ENCODE peak calls at places on chromosomes 7 and 10, in seven cellular contexts. One of them, this sample, is unnamed.

GRCh38 chr10:92079003-92079402 is 155.4 kb downstream of the BTAF1 start:
- DNase-seq in esophagus squamous epithelium: no peak
- DNase-seq in cardiac muscle cell: no peak
- DNase-seq in stomach: no peak
- DNase-seq in OCI-LY7: no peak
- DNase-seq in Panc1: no peak
- DNase-seq in BE2C: no peak
- DNase-seq in this sample: no peak

GRCh38 chr7:139854803-139855497 is 25.9 kb downstream of the TBXAS1 start:
- DNase-seq in BE2C: no peak
- DNase-seq in OCI-LY7: no peak
- DNase-seq in esophagus squamous epithelium: no peak
- DNase-seq in Panc1: no peak
- DNase-seq in cardiac muscle cell: no peak
- DNase-seq in stomach: no peak
- DNase-seq in this sample: no peak

GRCh38 chr10:6009159-6009558 is 31.8 kb upstream of the IL15RA start:
- DNase-seq in Panc1: no peak
- DNase-seq in cardiac muscle cell: peak; percentile 96
- DNase-seq in esophagus squamous epithelium: no peak
- DNase-seq in OCI-LY7: no peak
- DNase-seq in BE2C: no peak
- DNase-seq in stomach: no peak
- DNase-seq in this sample: no peak

GRCh38 chr10:122258136-122259074 is 12.7 kb upstream of the BTBD16 start:
- DNase-seq in stomach: no peak
- DNase-seq in cardiac muscle cell: peak; percentile 27
- DNase-seq in BE2C: no peak
- DNase-seq in OCI-LY7: no peak
- DNase-seq in esophagus squamous epithelium: no peak
- DNase-seq in Panc1: no peak
- DNase-seq in this sample: no peak

GRCh38 chr10:46245381-46245900 is 41.4 kb upstream of the ANTXRL start:
- DNase-seq in BE2C: no peak
- DNase-seq in esophagus squamous epithelium: no peak
- DNase-seq in OCI-LY7: no peak
- DNase-seq in cardiac muscle cell: no peak
- DNase-seq in Panc1: no peak
- DNase-seq in stomach: no peak
- DNase-seq in this sample: no peak

GRCh38 chr7:125169088-125169487 is 239.5 kb upstream of the POT1 start:
- DNase-seq in OCI-LY7: no peak
- DNase-seq in BE2C: no peak
- DNase-seq in esophagus squamous epithelium: no peak
- DNase-seq in Panc1: no peak
- DNase-seq in stomach: no peak
- DNase-seq in cardiac muscle cell: no peak
- DNase-seq in this sample: no peak

GRCh38 chr10:110600487-110601101 is 33.1 kb downstream of the SMC3 start:
- DNase-seq in cardiac muscle cell: peak; percentile 77
- DNase-seq in Panc1: peak; percentile 57
- DNase-seq in OCI-LY7: peak; percentile 82
- DNase-seq in BE2C: peak; percentile 54
- DNase-seq in stomach: no peak
- DNase-seq in esophagus squamous epithelium: no peak
- DNase-seq in this sample: peak; percentile 66

GRCh38 chr7:155283565-155284194 is 14.0 kb upstream of the INSIG1 start:
- DNase-seq in stomach: no peak
- DNase-seq in esophagus squamous epithelium: no peak
- DNase-seq in OCI-LY7: no peak
- DNase-seq in cardiac muscle cell: no peak
- DNase-seq in Panc1: no peak
- DNase-seq in BE2C: no peak
- DNase-seq in this sample: peak; percentile 87

GRCh38 chr10:27529010-27529783 is 25.1 kb downstream of the RAB18 start:
- DNase-seq in BE2C: no peak
- DNase-seq in OCI-LY7: no peak
- DNase-seq in cardiac muscle cell: peak; percentile 27
- DNase-seq in stomach: no peak
- DNase-seq in Panc1: no peak
- DNase-seq in esophagus squamous epithelium: no peak
- DNase-seq in this sample: no peak

GRCh38 chr7:97845622-97846203 is 26.5 kb downstream of the ASNS start:
- DNase-seq in BE2C: no peak
- DNase-seq in Panc1: peak; percentile 25
- DNase-seq in esophagus squamous epithelium: no peak
- DNase-seq in OCI-LY7: peak; percentile 38
- DNase-seq in cardiac muscle cell: peak; percentile 40
- DNase-seq in stomach: no peak
- DNase-seq in this sample: peak; percentile 18

GRCh38 chr10:79358811-79359210 is 11.5 kb downstream of the PPIF start:
- DNase-seq in cardiac muscle cell: no peak
- DNase-seq in esophagus squamous epithelium: no peak
- DNase-seq in Panc1: no peak
- DNase-seq in stomach: peak; percentile 68
- DNase-seq in OCI-LY7: no peak
- DNase-seq in BE2C: no peak
- DNase-seq in this sample: no peak

GRCh38 chr7:7696458-7697119 is 21.8 kb downstream of the RPA3 start:
- DNase-seq in BE2C: no peak
- DNase-seq in cardiac muscle cell: no peak
- DNase-seq in esophagus squamous epithelium: no peak
- DNase-seq in Panc1: peak; percentile 79
- DNase-seq in OCI-LY7: no peak
- DNase-seq in stomach: no peak
- DNase-seq in this sample: no peak

GRCh38 chr10:73889014-73889413 is 14.7 kb upstream of the CAMK2G start:
- DNase-seq in cardiac muscle cell: peak; percentile 40
- DNase-seq in BE2C: peak; percentile 46
- DNase-seq in OCI-LY7: no peak
- DNase-seq in Panc1: no peak
- DNase-seq in stomach: peak; percentile 57
- DNase-seq in esophagus squamous epithelium: no peak
- DNase-seq in this sample: no peak

GRCh38 chr10:43679509-43679908 is 30.8 kb upstream of the ZNF32 start:
- DNase-seq in BE2C: no peak
- DNase-seq in OCI-LY7: no peak
- DNase-seq in stomach: peak; percentile 88
- DNase-seq in cardiac muscle cell: peak; percentile 45
- DNase-seq in esophagus squamous epithelium: no peak
- DNase-seq in Panc1: no peak
- DNase-seq in this sample: no peak

GRCh38 chr10:117168135-117168674 is 29.1 kb upstream of the KCNK18 start:
- DNase-seq in OCI-LY7: peak; percentile 13
- DNase-seq in cardiac muscle cell: peak; percentile 60
- DNase-seq in stomach: peak; percentile 68
- DNase-seq in esophagus squamous epithelium: no peak
- DNase-seq in BE2C: peak; percentile 67
- DNase-seq in Panc1: no peak
- DNase-seq in this sample: peak; percentile 10

GRCh38 chr7:82443801-82444219 is 233 bp upstream of the CACNA2D1 start:
- DNase-seq in BE2C: peak; percentile 96
- DNase-seq in cardiac muscle cell: peak; percentile 98
- DNase-seq in OCI-LY7: no peak
- DNase-seq in stomach: peak; percentile 64
- DNase-seq in esophagus squamous epithelium: no peak
- DNase-seq in Panc1: no peak
- DNase-seq in this sample: no peak

GRCh38 chr10:30026578-30026977 is 32.8 kb downstream of the JCAD start:
- DNase-seq in cardiac muscle cell: no peak
- DNase-seq in stomach: no peak
- DNase-seq in esophagus squamous epithelium: no peak
- DNase-seq in Panc1: no peak
- DNase-seq in BE2C: no peak
- DNase-seq in OCI-LY7: no peak
- DNase-seq in this sample: no peak
- H3K4me3 ChIP-seq in cardiac muscle cell: no peak overlapping the region
- H3K4me3 ChIP-seq in stomach: no peak overlapping the region
- H3K4me3 ChIP-seq in esophagus squamous epithelium: no peak overlapping the region
- H3K4me3 ChIP-seq in Panc1: no peak overlapping the region
- H3K4me3 ChIP-seq in BE2C: no peak overlapping the region
- H3K4me3 ChIP-seq in OCI-LY7: no peak overlapping the region
- H3K4me3 ChIP-seq in this sample: peak overlapping the region; percentile 30

GRCh38 chr10:3365630-3366029 is 193.0 kb upstream of the PITRM1 start:
- DNase-seq in OCI-LY7: no peak
- DNase-seq in esophagus squamous epithelium: no peak
- DNase-seq in BE2C: no peak
- DNase-seq in stomach: no peak
- DNase-seq in Panc1: peak; percentile 18
- DNase-seq in cardiac muscle cell: no peak
- DNase-seq in this sample: no peak

GRCh38 chr10:3366735-3367405 is 194.3 kb upstream of the PITRM1 start:
- DNase-seq in Panc1: no peak
- DNase-seq in esophagus squamous epithelium: no peak
- DNase-seq in cardiac muscle cell: no peak
- DNase-seq in stomach: no peak
- DNase-seq in OCI-LY7: no peak
- DNase-seq in BE2C: no peak
- DNase-seq in this sample: no peak

GRCh38 chr10:3363316-3364070 is 190.9 kb upstream of the PITRM1 start:
- DNase-seq in BE2C: no peak
- DNase-seq in Panc1: no peak
- DNase-seq in esophagus squamous epithelium: no peak
- DNase-seq in OCI-LY7: no peak
- DNase-seq in cardiac muscle cell: peak; percentile 28
- DNase-seq in stomach: no peak
- DNase-seq in this sample: no peak

GRCh38 chr10:3366043-3366442 is 193.5 kb upstream of the PITRM1 start:
- DNase-seq in esophagus squamous epithelium: no peak
- DNase-seq in Panc1: no peak
- DNase-seq in BE2C: no peak
- DNase-seq in OCI-LY7: no peak
- DNase-seq in stomach: no peak
- DNase-seq in cardiac muscle cell: no peak
- DNase-seq in this sample: no peak

GRCh38 chr10:3364768-3365480 is 192.3 kb upstream of the PITRM1 start:
- DNase-seq in esophagus squamous epithelium: no peak
- DNase-seq in OCI-LY7: no peak
- DNase-seq in BE2C: no peak
- DNase-seq in Panc1: peak; percentile 48
- DNase-seq in cardiac muscle cell: no peak
- DNase-seq in stomach: no peak
- DNase-seq in this sample: no peak
- H3K4me3 ChIP-seq in esophagus squamous epithelium: no peak overlapping the region
- H3K4me3 ChIP-seq in OCI-LY7: no peak overlapping the region
- H3K4me3 ChIP-seq in BE2C: no peak overlapping the region
- H3K4me3 ChIP-seq in Panc1: peak overlapping the region; percentile 57
- H3K4me3 ChIP-seq in cardiac muscle cell: no peak overlapping the region
- H3K4me3 ChIP-seq in stomach: no peak overlapping the region
- H3K4me3 ChIP-seq in this sample: no peak overlapping the region

GRCh38 chr10:11209810-11210141 is 192.1 kb downstream of the CELF2 start:
- DNase-seq in cardiac muscle cell: no peak
- DNase-seq in OCI-LY7: no peak
- DNase-seq in BE2C: no peak
- DNase-seq in Panc1: no peak
- DNase-seq in esophagus squamous epithelium: no peak
- DNase-seq in stomach: no peak
- DNase-seq in this sample: peak; percentile 43
- H3K4me3 ChIP-seq in cardiac muscle cell: no peak overlapping the region
- H3K4me3 ChIP-seq in OCI-LY7: no peak overlapping the region
- H3K4me3 ChIP-seq in BE2C: no peak overlapping the region
- H3K4me3 ChIP-seq in Panc1: no peak overlapping the region
- H3K4me3 ChIP-seq in esophagus squamous epithelium: no peak overlapping the region
- H3K4me3 ChIP-seq in stomach: no peak overlapping the region
- H3K4me3 ChIP-seq in this sample: no peak overlapping the region

GRCh38 chr10:7471720-7472367 is 61.0 kb upstream of the SFMBT2 start:
- DNase-seq in Panc1: no peak
- DNase-seq in OCI-LY7: peak; percentile 99
- DNase-seq in cardiac muscle cell: no peak
- DNase-seq in stomach: no peak
- DNase-seq in BE2C: no peak
- DNase-seq in esophagus squamous epithelium: no peak
- DNase-seq in this sample: no peak
- H3K4me3 ChIP-seq in Panc1: no peak overlapping the region
- H3K4me3 ChIP-seq in OCI-LY7: peak overlapping the region; percentile 55
- H3K4me3 ChIP-seq in cardiac muscle cell: no peak overlapping the region
- H3K4me3 ChIP-seq in stomach: no peak overlapping the region
- H3K4me3 ChIP-seq in BE2C: no peak overlapping the region
- H3K4me3 ChIP-seq in esophagus squamous epithelium: no peak overlapping the region
- H3K4me3 ChIP-seq in this sample: no peak overlapping the region

DNA sequence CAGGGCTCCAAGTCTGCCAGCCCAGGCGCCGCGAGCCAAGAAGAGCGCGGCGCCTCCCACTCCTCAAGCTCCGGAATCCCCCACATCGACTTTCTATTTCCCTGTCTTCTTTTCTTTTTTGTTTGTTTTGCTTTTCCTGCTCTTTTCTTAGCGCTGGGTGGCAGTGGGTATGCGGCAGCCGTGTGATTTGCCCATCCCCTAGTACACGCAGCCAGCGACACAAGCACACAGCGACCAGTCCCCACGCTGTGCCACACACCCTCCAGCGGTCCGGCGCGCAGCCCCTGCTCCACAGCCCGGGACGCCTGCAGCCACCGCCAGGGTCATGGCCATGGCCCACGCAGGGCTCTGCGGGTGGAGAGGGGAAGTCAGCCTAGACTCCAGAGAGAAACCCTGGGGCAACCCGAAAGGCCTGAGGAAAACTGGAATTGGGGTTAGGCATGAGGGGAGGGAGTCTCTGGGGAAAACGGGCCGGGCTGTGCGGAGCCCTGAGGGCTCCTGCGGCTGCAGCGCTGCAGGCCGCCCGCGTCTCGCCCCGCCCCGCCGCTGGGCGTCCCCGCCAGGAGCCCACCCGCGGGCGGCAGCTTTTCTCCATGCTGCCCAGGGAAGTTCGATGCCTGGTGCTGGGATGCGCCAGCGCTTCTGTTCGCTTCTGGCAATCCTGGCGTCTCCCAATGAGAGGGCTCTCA is 2.5 kb downstream of the CHRM2 start:
- DNase-seq in OCI-LY7: no peak
- DNase-seq in esophagus squamous epithelium: no peak
- DNase-seq in stomach: no peak
- DNase-seq in Panc1: no peak
- DNase-seq in cardiac muscle cell: peak; percentile 6
- DNase-seq in BE2C: peak; percentile 44
- DNase-seq in this sample: no peak
- H3K4me3 ChIP-seq in OCI-LY7: no peak overlapping the region
- H3K4me3 ChIP-seq in esophagus squamous epithelium: no peak overlapping the region
- H3K4me3 ChIP-seq in stomach: peak overlapping the region; percentile 55
- H3K4me3 ChIP-seq in Panc1: no peak overlapping the region
- H3K4me3 ChIP-seq in cardiac muscle cell: peak overlapping the region; percentile 81
- H3K4me3 ChIP-seq in BE2C: peak overlapping the region; percentile 74
- H3K4me3 ChIP-seq in this sample: no peak overlapping the region

GRCh38 chr7:50610521-50611277 is 45.5 kb upstream of the DDC start:
- DNase-seq in BE2C: no peak
- DNase-seq in Panc1: peak; percentile 39
- DNase-seq in stomach: no peak
- DNase-seq in esophagus squamous epithelium: no peak
- DNase-seq in cardiac muscle cell: peak; percentile 70
- DNase-seq in OCI-LY7: no peak
- DNase-seq in this sample: peak; percentile 85
- H3K4me3 ChIP-seq in BE2C: no peak overlapping the region
- H3K4me3 ChIP-seq in Panc1: no peak overlapping the region
- H3K4me3 ChIP-seq in stomach: no peak overlapping the region
- H3K4me3 ChIP-seq in esophagus squamous epithelium: no peak overlapping the region
- H3K4me3 ChIP-seq in cardiac muscle cell: no peak overlapping the region
- H3K4me3 ChIP-seq in OCI-LY7: no peak overlapping the region
- H3K4me3 ChIP-seq in this sample: no peak overlapping the region

This sample was measured in Jurkat, Clone E6-1.